ENCODE peak calls at places on chromosomes 11 and 22, in five cellular contexts. U, D, Z, G and W are unnamed samples.

GRCh38 chr11:831132-831864 is 1.5 kb upstream of the CD151 start:
- DNase-seq in U (no peak), D (no peak), Z (no peak), G (no peak), W (no peak)

GRCh38 chr11:129992161-129992944 is 10.3 kb downstream of the PRDM10 start:
- DNase-seq in U (no peak), D (no peak), Z (peak), G (no peak), W (no peak)

GRCh38 chr11:79291948-79292347 is 148.9 kb downstream of the TENM4 start:
- DNase-seq in U (no peak), D (no peak), Z (no peak), G (no peak), W (no peak)

GRCh38 chr22:45072322-45072903 is 62.6 kb upstream of the PHF21B start:
- DNase-seq in U (no peak), D (no peak), Z (no peak), G (no peak), W (no peak)

GRCh38 chr22:31289335-31289734 is 3.0 kb downstream of the PIK3IP1 start:
- DNase-seq in U (no peak), D (no peak), Z (no peak), G (no peak), W (no peak)

GRCh38 chr22:44403930-44404329 is 91.2 kb upstream of the SHISAL1 start:
- DNase-seq in U (no peak), D (no peak), Z (no peak), G (no peak), W (no peak)

GRCh38 chr11:113446938-113447337 is 28.3 kb downstream of the DRD2 start:
- DNase-seq in U (no peak), D (no peak), Z (no peak), G (no peak), W (no peak)

GRCh38 chr11:123558536-123559315 is 95.7 kb downstream of the SCN3B start:
- DNase-seq in U (no peak), D (no peak), Z (no peak), G (no peak), W (no peak)

GRCh38 chr22:46596819-46597218 is 23.4 kb upstream of the GRAMD4 start:
- DNase-seq in U (no peak), D (no peak), Z (no peak), G (peak), W (no peak)

GRCh38 chr11:105867742-105868141 is 154.3 kb downstream of the MSANTD4 start:
- DNase-seq in U (no peak), D (no peak), Z (no peak), G (no peak), W (no peak)

GRCh38 chr11:59668188-59668949 is 468 bp downstream of the PATL1 start:
- DNase-seq in U (no peak), D (peak), Z (peak), G (peak), W (no peak)

GRCh38 chr11:26297179-26297970 is 34.6 kb upstream of the ANO3 start:
- DNase-seq in U (peak), D (peak), Z (peak), G (no peak), W (no peak)

GRCh38 chr22:19122752-19123492 is 710 bp upstream of the DGCR2 start:
- DNase-seq in U (no peak), D (no peak), Z (no peak), G (no peak), W (no peak)

GRCh38 chr11:35111171-35112055 is 27.6 kb upstream of the CD44 start:
- DNase-seq in U (no peak), D (no peak), Z (no peak), G (no peak), W (no peak)

GRCh38 chr11:108965602-108966001 is 300.7 kb downstream of the DDX10 start:
- DNase-seq in U (peak), D (no peak), Z (no peak), G (no peak), W (no peak)

GRCh38 chr22:39332441-39333064 is 13.1 kb upstream of the RPL3 start:
- DNase-seq in U (no peak), D (no peak), Z (no peak), G (no peak), W (no peak)

GRCh38 chr22:38762607-38763006 is 6.8 kb upstream of the SUN2 start:
- DNase-seq in U (no peak), D (no peak), Z (no peak), G (no peak), W (no peak)

GRCh38 chr11:2898366-2899079 is 12.9 kb upstream of the CDKN1C start:
- DNase-seq in U (peak), D (no peak), Z (no peak), G (no peak), W (no peak)

GRCh38 chr11:8247312-8247711 is 16.4 kb downstream of the LMO1 start:
- DNase-seq in U (no peak), D (no peak), Z (no peak), G (no peak), W (no peak)

GRCh38 chr11:27215471-27216267 is 147.3 kb downstream of the CCDC34 start:
- DNase-seq in U (no peak), D (no peak), Z (no peak), G (no peak), W (no peak)

GRCh38 chr22:43476341-43476740 is 64.5 kb downstream of the MPPED1 start:
- DNase-seq in U (no peak), D (no peak), Z (no peak), G (no peak), W (no peak)

GRCh38 chr22:38751422-38752346 is 4.1 kb downstream of the SUN2 start:
- DNase-seq in U (no peak), D (no peak), Z (peak), G (no peak), W (peak)

GRCh38 chr11:75350743-75351540 is 519 bp downstream of the ARRB1 start:
- DNase-seq in U (no peak), D (no peak), Z (peak), G (no peak), W (peak)

GRCh38 chr22:19536564-19536963 is 12.4 kb upstream of the CLDN5 start:
- DNase-seq in U (no peak), D (no peak), Z (no peak), G (no peak), W (no peak)

GRCh38 chr22:43796567-43796966 is 15.5 kb downstream of the EFCAB6 start:
- DNase-seq in U (peak), D (no peak), Z (no peak), G (no peak), W (no peak)

GRCh38 chr11:13284776-13285588 is 7.4 kb downstream of the BMAL1 start:
- DNase-seq in U (no peak), D (no peak), Z (no peak), G (no peak), W (no peak)

GRCh38 chr11:47765086-47765485 is 2.1 kb downstream of the FNBP4 start:
- DNase-seq in U (no peak), D (no peak), Z (no peak), G (no peak), W (no peak)

GRCh38 chr22:39287076-39287743 is 32.2 kb downstream of the RPL3 start:
- DNase-seq in U (no peak), D (no peak), Z (peak), G (no peak), W (no peak)

GRCh38 chr11:48006301-48006992 is 26.1 kb downstream of the PTPRJ start:
- DNase-seq in U (no peak), D (no peak), Z (peak), G (no peak), W (no peak)

GRCh38 chr22:36191106-36191836 is 10.3 kb downstream of the APOL4 start:
- DNase-seq in U (no peak), D (no peak), Z (no peak), G (no peak), W (no peak)

GRCh38 chr11:7775689-7776088 is 21.1 kb downstream of the OR5P2 start:
- DNase-seq in U (no peak), D (no peak), Z (no peak), G (no peak), W (no peak)

GRCh38 chr11:84720706-84721402 is 906.3 kb downstream of the DLG2 start:
- DNase-seq in U (no peak), D (peak), Z (no peak), G (no peak), W (no peak)

GRCh38 chr11:94895451-94895850 is 77.9 kb downstream of the CWC15 start:
- DNase-seq in U (no peak), D (no peak), Z (no peak), G (no peak), W (no peak)

GRCh38 chr11:2305862-2306823 is 4.3 kb downstream of the TSPAN32 start:
- DNase-seq in U (peak), D (no peak), Z (no peak), G (no peak), W (no peak)

GRCh38 chr11:13367115-13367514 is 89.5 kb downstream of the BMAL1 start:
- DNase-seq in U (no peak), D (no peak), Z (no peak), G (no peak), W (no peak)

GRCh38 chr11:3160252-3161031 is 4.7 kb downstream of the OSBPL5 start:
- DNase-seq in U (peak), D (peak), Z (no peak), G (peak), W (no peak)

GRCh38 chr11:80163011-80163410 is 722.2 kb upstream of the TENM4 start:
- DNase-seq in U (no peak), D (no peak), Z (no peak), G (no peak), W (no peak)

GRCh38 chr11:62591448-62592215 is at the start of gene TUT1:
- DNase-seq in U (peak), D (peak), Z (peak), G (peak), W (peak)
- TF ChIP-seq CTCF in U (no peak), D (no peak), Z (no peak), G (peak), W (no peak)

DNA sequence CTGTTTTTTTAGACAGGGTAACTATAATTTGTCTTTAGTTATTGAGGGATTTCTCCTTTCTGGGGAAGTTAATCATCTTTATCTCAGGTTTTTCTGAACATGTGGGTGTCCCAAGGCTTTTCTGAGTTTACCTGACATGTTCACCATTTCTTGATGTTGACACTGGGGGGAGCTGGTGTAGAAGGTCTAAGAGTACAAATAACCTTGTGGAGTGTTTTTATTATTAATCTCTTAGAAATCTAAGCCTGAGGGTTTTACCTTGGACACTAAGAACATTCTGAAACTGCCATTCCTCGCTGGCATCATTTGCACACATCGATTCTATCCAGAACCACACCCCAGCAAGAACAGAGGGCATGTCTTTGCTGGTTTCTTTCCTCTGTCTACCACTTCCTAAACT is 15.6 kb upstream of the C11orf91 start:
- DNase-seq in U (no peak), D (no peak), Z (no peak), G (no peak), W (no peak)
- TF ChIP-seq CTCF in U (peak), D (no peak), Z (peak), G (peak), W (no peak)

DNA sequence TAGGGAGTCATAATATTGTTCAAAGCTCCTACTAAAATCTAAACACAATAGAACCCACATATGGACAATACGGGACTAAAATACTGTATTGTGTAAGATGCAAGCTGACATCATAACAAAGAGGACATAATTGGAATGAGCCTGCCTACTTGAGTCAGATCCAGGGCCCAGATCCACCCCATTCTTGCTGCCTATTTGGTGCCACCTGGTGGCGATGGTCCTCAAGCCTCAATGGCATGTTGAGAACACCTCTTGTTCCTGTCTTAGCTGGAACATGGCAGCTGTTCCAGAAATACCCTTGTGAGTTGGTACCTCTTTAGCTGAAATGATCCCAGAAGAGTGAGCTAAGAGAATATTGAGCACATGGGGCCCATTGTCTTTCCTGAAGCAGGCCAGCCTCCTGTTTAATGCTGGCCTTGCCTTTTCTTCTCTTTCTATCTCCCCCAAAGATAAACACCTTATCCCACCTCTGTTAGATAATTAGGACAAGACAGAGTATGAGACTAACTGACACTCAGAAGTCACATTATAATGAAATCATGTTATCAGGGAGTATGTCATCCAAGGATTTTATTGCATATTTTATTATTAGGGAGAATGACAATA is 680.9 kb upstream of the ANO5 start:
- DNase-seq in U (no peak), D (peak), Z (peak), G (peak), W (no peak)
- TF ChIP-seq CTCF in U (no peak), D (peak), Z (peak), G (peak), W (no peak)

GRCh38 chr11:19614370-19614936 is 98.2 kb upstream of the NAV2 start:
- DNase-seq in U (no peak), D (no peak), Z (no peak), G (no peak), W (no peak)
- TF ChIP-seq CTCF in U (no peak), D (no peak), Z (no peak), G (no peak), W (no peak)

DNA sequence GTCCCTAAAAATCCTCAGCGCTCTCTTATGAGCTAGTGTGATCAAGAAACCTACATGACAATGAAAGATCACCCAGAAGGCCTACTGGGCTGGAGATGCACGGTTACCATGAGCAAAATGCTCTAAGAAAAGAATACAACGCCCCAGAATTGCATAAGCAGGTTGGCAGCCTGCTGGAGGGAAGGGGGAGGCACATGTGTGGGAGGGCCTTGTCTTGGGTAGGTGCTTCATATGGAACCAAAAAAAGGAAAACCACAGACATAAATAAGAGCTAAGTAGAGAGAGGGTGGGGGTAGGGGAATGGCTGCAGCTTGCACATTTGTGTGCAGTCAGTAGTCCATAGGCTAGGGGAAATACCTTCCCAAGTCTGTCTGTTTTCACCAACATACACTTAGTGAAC is 2.8 kb downstream of the SIAE start:
- DNase-seq in U (no peak), D (no peak), Z (no peak), G (no peak), W (no peak)
- TF ChIP-seq CTCF in U (no peak), D (no peak), Z (no peak), G (no peak), W (no peak)